ENCODE peak calls at places on chromosomes 1 and 21, in four cellular contexts. O, E, I and Y are unnamed samples.
A peak's percentile ranks its signal among the peaks of the same experiment; 100 is the strongest.

GRCh38 chr1:184118051-184118450 is 66.5 kb downstream of the TSEN15 start:
- DNase-seq in O (peak; percentile 93), E (no peak), I (no peak), Y (peak; percentile 65)

GRCh38 chr21:33751120-33751519 is 108.8 kb downstream of the ITSN1 start:
- DNase-seq in O (peak; percentile 72), E (no peak), I (no peak), Y (no peak)

GRCh38 chr1:90340604-90341003 is 345.7 kb downstream of the ZNF326 start:
- DNase-seq in O (no peak), E (no peak), I (no peak), Y (no peak)

GRCh38 chr1:184954232-184954995 is 19.9 kb downstream of the NIBAN1 start:
- DNase-seq in O (peak; percentile 33), E (no peak), I (no peak), Y (no peak)

GRCh38 chr1:9561429-9561828 is 22.2 kb downstream of the SLC25A33 start:
- DNase-seq in O (peak; percentile 99), E (no peak), I (no peak), Y (peak; percentile 53)

GRCh38 chr1:92315766-92316413 is 17.0 kb downstream of the RPAP2 start:
- DNase-seq in O (no peak), E (no peak), I (no peak), Y (no peak)

GRCh38 chr1:233664254-233664653 is 50.3 kb downstream of the KCNK1 start:
- DNase-seq in O (no peak), E (no peak), I (no peak), Y (no peak)

GRCh38 chr1:156167536-156167935 is 14.2 kb downstream of the SEMA4A start:
- DNase-seq in O (peak; percentile 50), E (no peak), I (no peak), Y (no peak)

GRCh38 chr1:87435484-87435883 is 106.8 kb downstream of the LMO4 start:
- DNase-seq in O (peak; percentile 6), E (no peak), I (no peak), Y (no peak)

GRCh38 chr1:28915036-28915895 is 897 bp downstream of the EPB41 start:
- DNase-seq in O (peak; percentile 24), E (no peak), I (peak; percentile 60), Y (no peak)

GRCh38 chr1:65082346-65083040 is 65.5 kb upstream of the AK4 start:
- DNase-seq in O (no peak), E (no peak), I (no peak), Y (no peak)

GRCh38 chr1:111203681-111204210 is 3.3 kb upstream of the DENND2D start:
- DNase-seq in O (peak; percentile 65), E (no peak), I (peak; percentile 70), Y (peak; percentile 39)

GRCh38 chr1:161374373-161374772 is 6.7 kb upstream of the CFAP126 start:
- DNase-seq in O (peak; percentile 38), E (no peak), I (no peak), Y (no peak)

GRCh38 chr1:27152004-27152828 is 2.7 kb downstream of the SLC9A1 start:
- DNase-seq in O (peak; percentile 58), E (no peak), I (no peak), Y (no peak)

GRCh38 chr1:27153927-27154358 is 982 bp downstream of the SLC9A1 start:
- DNase-seq in O (no peak), E (no peak), I (no peak), Y (peak; percentile 29)

GRCh38 chr1:27152829-27153548 is 1.9 kb downstream of the SLC9A1 start:
- DNase-seq in O (peak; percentile 30), E (no peak), I (no peak), Y (no peak)

GRCh38 chr1:27154469-27154990 is 395 bp downstream of the SLC9A1 start:
- DNase-seq in O (peak; percentile 26), E (no peak), I (no peak), Y (no peak)

GRCh38 chr1:27153549-27153886 is 1.4 kb downstream of the SLC9A1 start:
- DNase-seq in O (peak; percentile 54), E (no peak), I (no peak), Y (peak; percentile 53)
- H3K4me3 ChIP-seq in O (peak overlapping the region; percentile 94), E (peak overlapping the region; percentile 88), I (peak overlapping the region; percentile 8), Y (peak overlapping the region; percentile 43)

DNA sequence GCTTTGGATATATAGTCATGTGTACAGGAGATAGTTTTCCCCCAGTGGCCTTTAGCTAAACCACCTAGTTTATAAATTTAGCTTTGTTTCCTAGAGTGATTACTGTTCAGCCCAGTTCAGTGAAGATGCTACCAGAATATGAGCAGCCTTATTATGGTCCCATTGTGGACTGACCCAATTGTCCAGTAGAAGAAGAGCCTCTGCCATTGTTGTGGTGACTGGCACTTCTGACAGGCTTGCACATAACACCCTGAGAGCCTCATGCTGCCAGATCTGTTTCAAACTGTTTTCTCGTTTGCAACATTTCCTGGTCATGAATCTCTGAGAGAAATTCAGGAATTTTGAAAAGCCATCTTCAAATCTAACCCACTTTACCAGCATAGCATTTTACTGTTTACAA is 20.6 kb downstream of the KPNA6 start:
- DNase-seq in O (no peak), E (no peak), I (no peak), Y (no peak)
- H3K4me1 ChIP-seq in O (peaks cover 6% of the 10 kb centered on the region), E (peaks cover 5% of the 10 kb centered on the region), I (peaks cover 7% of the 10 kb centered on the region), Y (peaks cover 51% of the 10 kb centered on the region)

GRCh38 chr1:171736204-171736603 is 5.7 kb downstream of the VAMP4 start:
- DNase-seq in O (no peak), E (no peak), I (no peak), Y (no peak)

GRCh38 chr1:171740356-171740863 is 1.5 kb downstream of the VAMP4 start:
- DNase-seq in O (peak; percentile 56), E (no peak), I (no peak), Y (no peak)

GRCh38 chr1:171739646-171740045 is 2.2 kb downstream of the VAMP4 start:
- DNase-seq in O (peak; percentile 74), E (no peak), I (no peak), Y (no peak)

GRCh38 chr1:171740987-171741871 is 636 bp downstream of the VAMP4 start:
- DNase-seq in O (peak; percentile 69), E (no peak), I (peak; percentile 50), Y (peak; percentile 46)

DNA sequence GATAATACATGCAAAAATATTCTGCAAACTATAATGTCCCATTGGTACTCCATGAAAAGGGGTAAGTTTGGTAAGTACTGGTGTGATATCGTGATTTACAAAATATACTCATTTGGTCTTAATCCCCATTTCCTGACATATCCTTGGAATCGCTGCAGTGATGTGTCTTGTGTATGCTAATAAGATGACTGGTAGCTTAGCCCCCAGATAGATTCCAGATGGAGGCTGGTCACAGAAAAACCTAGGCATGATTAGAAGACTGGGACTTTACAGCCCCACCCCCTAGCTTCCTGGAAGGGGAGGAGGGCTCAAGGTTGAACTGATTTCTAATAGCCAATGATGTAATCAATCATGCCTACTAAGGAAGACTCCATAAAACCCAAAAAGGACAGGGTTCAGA is 2.9 kb downstream of the VAMP4 start:
- DNase-seq in O (peak; percentile 55), E (no peak), I (no peak), Y (no peak)
- H3K4me3 ChIP-seq in O (no peak overlapping the region), E (no peak overlapping the region), I (no peak overlapping the region), Y (no peak overlapping the region)

GRCh38 chr21:38986460-38987395 is 181.0 kb downstream of the ETS2 start:
- DNase-seq in O (no peak), E (no peak), I (no peak), Y (no peak)
- H3K4me1 ChIP-seq in O (peaks cover 23% of the 10 kb centered on the region), E (peaks cover 27% of the 10 kb centered on the region), I (peaks cover 17% of the 10 kb centered on the region), Y (peaks cover 78% of the 10 kb centered on the region)

DNA sequence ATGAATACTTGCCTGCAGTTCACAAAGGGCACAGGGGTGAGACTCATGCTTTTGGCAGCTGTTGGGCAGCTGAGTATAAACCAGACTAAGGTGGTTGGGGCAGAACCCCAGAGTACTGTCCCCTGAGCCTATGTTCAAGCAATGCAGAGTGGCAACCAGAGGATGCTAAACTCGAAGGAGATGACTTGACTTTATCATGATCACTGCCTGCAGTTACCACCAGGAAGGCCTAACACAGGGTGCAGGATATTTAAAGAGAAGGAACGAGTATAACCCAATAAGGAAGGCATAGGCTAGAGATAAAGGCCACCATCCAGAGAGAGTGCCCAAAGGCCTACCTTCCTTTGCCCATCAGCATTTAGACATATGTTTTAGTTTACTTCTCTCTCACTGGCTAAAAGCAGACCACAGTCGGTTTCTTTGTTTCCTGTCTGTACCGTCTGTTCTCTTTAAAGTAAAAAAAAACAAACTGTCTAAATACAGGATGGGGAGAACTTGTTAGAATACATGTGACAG is 83.3 kb downstream of the MPZL1 start:
- DNase-seq in O (no peak), E (no peak), I (no peak), Y (no peak)
- H3K4me3 ChIP-seq in O (no peak overlapping the region), E (no peak overlapping the region), I (no peak overlapping the region), Y (no peak overlapping the region)